ENCODE peak calls at places on chromosomes 1 and 21, in eight cellular contexts. T is brain microvascular endothelial cell, X is WERI-Rb-1, M is dorsolateral prefrontal cortex, E is fibroblast of pulmonary artery, D is AG04450, A is tibial artery, P is cardiac fibroblast. Q is an unnamed sample.

GRCh38 chr1:108643492-108644333 is 17.2 kb downstream of the HENMT1 start:
- DNase-seq in T (peak), X (peak), M (no peak), E (peak), D (peak), A (no peak), P (peak), Q (peak)

GRCh38 chr1:33719771-33720670 is 143.9 kb upstream of the HMGB4 start:
- DNase-seq in T (no peak), X (no peak), M (no peak), E (no peak), D (peak), A (no peak), P (no peak), Q (peak)

GRCh38 chr1:206923009-206923960 is 1.5 kb upstream of the FCMR start:
- DNase-seq in T (no peak), X (no peak), M (no peak), E (no peak), D (no peak), A (no peak), P (no peak), Q (no peak)

GRCh38 chr1:58572691-58573090 is 4.4 kb downstream of the TACSTD2 start:
- DNase-seq in T (no peak), X (no peak), M (no peak), E (no peak), D (no peak), A (no peak), P (no peak), Q (no peak)

GRCh38 chr1:203650012-203650836 is 23.6 kb downstream of the ATP2B4 start:
- DNase-seq in T (no peak), X (no peak), M (no peak), E (no peak), D (no peak), A (peak), P (no peak), Q (peak)

GRCh38 chr1:206012086-206012859 is 9.1 kb upstream of the RAB7B start:
- DNase-seq in T (no peak), X (peak), M (no peak), E (no peak), D (no peak), A (peak), P (no peak), Q (no peak)

GRCh38 chr1:195939844-195940243 is 668.4 kb downstream of the KCNT2 start:
- DNase-seq in T (no peak), X (no peak), M (no peak), E (peak), D (no peak), A (no peak), P (peak), Q (peak)

GRCh38 chr1:30930631-30931173 is 22.1 kb upstream of the SDC3 start:
- DNase-seq in T (no peak), X (no peak), M (no peak), E (no peak), D (no peak), A (no peak), P (no peak), Q (no peak)

GRCh38 chr21:37207441-37208009 is 59.6 kb downstream of the VPS26C start:
- DNase-seq in T (no peak), X (peak), M (no peak), E (no peak), D (no peak), A (no peak), P (peak), Q (peak)

GRCh38 chr1:2330035-2330434 is 61.3 kb downstream of the MORN1 start:
- DNase-seq in T (no peak), X (no peak), M (no peak), E (no peak), D (no peak), A (no peak), P (no peak), Q (no peak)

GRCh38 chr1:9128161-9128519 is 762 bp downstream of the GPR157 start:
- DNase-seq in T (no peak), X (no peak), M (peak), E (no peak), D (no peak), A (peak), P (no peak), Q (no peak)

GRCh38 chr1:234844479-234845031 is 234.6 kb upstream of the IRF2BP2 start:
- DNase-seq in T (peak), X (no peak), M (no peak), E (no peak), D (no peak), A (no peak), P (peak), Q (peak)

GRCh38 chr1:113109908-113110554 is 37.0 kb downstream of the LRIG2 start:
- DNase-seq in T (peak), X (no peak), M (peak), E (peak), D (peak), A (no peak), P (peak), Q (peak)

GRCh38 chr1:150807257-150807637 is 813 bp downstream of the CTSK start:
- DNase-seq in T (no peak), X (no peak), M (no peak), E (no peak), D (no peak), A (no peak), P (peak), Q (peak)

GRCh38 chr1:224769987-224770693 is 154.0 kb downstream of the CNIH3 start:
- DNase-seq in T (peak), X (no peak), M (no peak), E (peak), D (peak), A (no peak), P (peak), Q (peak)

GRCh38 chr21:35658242-35658641 is 402.1 kb downstream of the SETD4 start:
- DNase-seq in T (peak), X (no peak), M (no peak), E (peak), D (peak), A (no peak), P (peak), Q (peak)

GRCh38 chr1:41321277-41321676 is 40.0 kb upstream of the FOXO6 start:
- DNase-seq in T (no peak), X (no peak), M (no peak), E (no peak), D (no peak), A (no peak), P (no peak), Q (no peak)

GRCh38 chr1:109579496-109579895 is 31.1 kb downstream of the GNAI3 start:
- DNase-seq in T (no peak), X (no peak), M (no peak), E (no peak), D (no peak), A (no peak), P (no peak), Q (no peak)

GRCh38 chr1:241156231-241156965 is 200.6 kb downstream of the RGS7 start:
- DNase-seq in T (peak), X (no peak), M (no peak), E (peak), D (no peak), A (no peak), P (peak), Q (no peak)

GRCh38 chr1:25246600-25247023 is 642 bp downstream of the RSRP1 start:
- DNase-seq in T (no peak), X (no peak), M (no peak), E (no peak), D (no peak), A (peak), P (no peak), Q (peak)

GRCh38 chr1:50861742-50862141 is 98.3 kb downstream of the FAF1 start:
- DNase-seq in T (no peak), X (no peak), M (no peak), E (no peak), D (no peak), A (no peak), P (peak), Q (no peak)

GRCh38 chr1:65209005-65209885 is 61.2 kb downstream of the AK4 start:
- DNase-seq in T (peak), X (no peak), M (no peak), E (peak), D (no peak), A (no peak), P (peak), Q (peak)

GRCh38 chr1:223776075-223776814 is 63.9 kb downstream of the CAPN2 start:
- DNase-seq in T (peak), X (no peak), M (no peak), E (peak), D (peak), A (no peak), P (peak), Q (peak)

GRCh38 chr1:7454052-7454815 is 316.9 kb upstream of the VAMP3 start:
- DNase-seq in T (no peak), X (peak), M (no peak), E (peak), D (no peak), A (no peak), P (peak), Q (peak)

GRCh38 chr1:233675893-233676292 is 62.0 kb downstream of the KCNK1 start:
- DNase-seq in T (no peak), X (no peak), M (no peak), E (no peak), D (no peak), A (no peak), P (no peak), Q (no peak)

GRCh38 chr1:174114788-174115448 is 44.4 kb upstream of the RABGAP1L start:
- DNase-seq in T (peak), X (peak), M (no peak), E (peak), D (peak), A (no peak), P (peak), Q (peak)

GRCh38 chr1:91856996-91857395 is 29.0 kb downstream of the TGFBR3 start:
- DNase-seq in T (no peak), X (no peak), M (no peak), E (no peak), D (no peak), A (no peak), P (no peak), Q (no peak)

GRCh38 chr1:91851130-91852010 is 34.6 kb downstream of the TGFBR3 start:
- DNase-seq in T (peak), X (no peak), M (peak), E (peak), D (peak), A (peak), P (peak), Q (peak)

GRCh38 chr1:91857557-91858239 is 28.3 kb downstream of the TGFBR3 start:
- DNase-seq in T (no peak), X (no peak), M (no peak), E (no peak), D (no peak), A (no peak), P (no peak), Q (no peak)

GRCh38 chr1:91853397-91853796 is 32.6 kb downstream of the TGFBR3 start:
- DNase-seq in T (no peak), X (no peak), M (no peak), E (no peak), D (no peak), A (no peak), P (no peak), Q (no peak)

GRCh38 chr1:91854852-91855251 is 31.1 kb downstream of the TGFBR3 start:
- DNase-seq in T (no peak), X (no peak), M (no peak), E (no peak), D (no peak), A (no peak), P (no peak), Q (no peak)
- H3K4me3 ChIP-seq in T (no peak), X (no peak), M (no peak), E (no peak), D (no peak), A (no peak), P (no peak), Q (no peak)

GRCh38 chr1:220544901-220545303 is 17.0 kb downstream of the MARK1 start:
- DNase-seq in T (no peak), X (peak), M (no peak), E (peak), D (no peak), A (no peak), P (no peak), Q (peak)
- TF ChIP-seq CTCF in T (peak), X (peak), M (no peak), E (peak), D (peak), A (no peak), P (peak), Q (peak)

GRCh38 chr1:147491098-147491497 is 50.2 kb upstream of the BCL9 start:
- DNase-seq in T (no peak), X (no peak), M (no peak), E (no peak), D (no peak), A (no peak), P (no peak), Q (no peak)

GRCh38 chr1:147496044-147496443 is 45.3 kb upstream of the BCL9 start:
- DNase-seq in T (no peak), X (no peak), M (no peak), E (no peak), D (no peak), A (no peak), P (no peak), Q (no peak)

GRCh38 chr1:147493349-147493748 is 48.0 kb upstream of the BCL9 start:
- DNase-seq in T (no peak), X (no peak), M (no peak), E (no peak), D (no peak), A (no peak), P (no peak), Q (no peak)

GRCh38 chr1:147494998-147495580 is 46.2 kb upstream of the BCL9 start:
- DNase-seq in T (peak), X (peak), M (peak), E (peak), D (peak), A (peak), P (peak), Q (peak)

GRCh38 chr1:147492207-147492606 is 49.1 kb upstream of the BCL9 start:
- DNase-seq in T (no peak), X (no peak), M (no peak), E (no peak), D (no peak), A (no peak), P (no peak), Q (no peak)
- H3K4me3 ChIP-seq in T (no peak), X (no peak), M (no peak), E (no peak), D (no peak), A (no peak), P (no peak), Q (no peak)

DNA sequence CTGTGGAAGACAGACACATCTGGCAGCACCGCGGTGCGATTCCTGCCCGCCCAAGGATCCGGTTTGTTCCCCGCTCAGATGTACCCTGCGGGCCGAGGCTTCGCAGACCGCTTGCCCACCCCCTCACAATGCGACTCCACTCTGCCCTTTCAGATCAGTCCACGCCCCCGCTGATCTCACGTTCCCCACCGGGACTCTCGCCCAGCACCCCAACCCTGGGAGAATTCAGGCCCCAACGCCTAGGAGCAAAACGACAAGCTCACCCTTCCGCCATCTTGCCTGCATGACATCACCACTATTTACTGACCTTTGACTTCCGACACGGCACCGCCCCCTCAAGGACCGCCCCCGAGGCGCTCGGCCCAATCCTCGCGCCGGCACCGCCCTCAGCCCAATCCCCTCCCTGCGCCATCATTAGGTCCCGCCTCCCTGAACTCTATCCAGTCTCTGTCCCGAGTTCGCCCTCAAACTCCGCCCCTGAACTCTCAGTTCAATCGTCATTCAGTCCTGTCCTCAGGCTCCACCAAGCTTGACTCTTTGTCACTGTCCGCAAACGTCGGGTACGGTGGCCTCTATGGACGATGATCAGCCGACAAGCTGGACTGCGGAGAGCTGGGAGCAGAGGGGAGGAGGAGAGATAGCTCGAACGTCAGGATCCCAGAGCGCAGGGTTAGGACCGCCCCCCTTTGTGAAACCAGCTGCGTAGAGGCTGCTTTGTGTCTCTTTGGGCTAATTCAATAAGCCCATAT is at the start of gene BSDC1:
- DNase-seq in T (peak), X (peak), M (peak), E (peak), D (peak), A (peak), P (peak), Q (peak)
- TF ChIP-seq CTCF in T (no peak), X (no peak), M (no peak), E (no peak), D (no peak), A (no peak), P (no peak), Q (no peak)